ENCODE peak calls at places on chromosomes 7 and 10, in eight cellular contexts. M is naive thymus-derived CD8-positive, alpha-beta T cell; C is NCI-H510A treated with DMSO at 0.1 percent for 48 hours; E is neuronal stem cell; Y is prostate gland; G is stimulated activated CD8-positive, alpha-beta memory T cell treated with anti-CD3 and anti-CD28 coated beads, Interleukin-7, amount 100 ng/mL, for 24 hours; Z is hypothalamus; H is occipital lobe. X is an unnamed sample.
A peak's percentile ranks its signal among the peaks of the same experiment; 100 is the strongest.

GRCh38 chr7:156558198-156558597 is 82.4 kb upstream of the RNF32 start:
- DNase-seq in G (no peak), Z (no peak), C (no peak), M (no peak), E (no peak), H (no peak), Y (no peak), X (no peak)

GRCh38 chr10:30639946-30640786 is 10.6 kb upstream of the LYZL2 start:
- DNase-seq in H (no peak), Z (no peak), G (no peak), Y (no peak), C (peak; percentile 28), E (peak; percentile 53), M (peak; percentile 41), X (peak; percentile 9)

GRCh38 chr10:80290474-80291220 is 1.2 kb upstream of the MAT1A start:
- DNase-seq in G (no peak), Z (no peak), Y (no peak), H (no peak), M (no peak), C (peak; percentile 27), E (no peak), X (no peak)

GRCh38 chr7:87628780-87629569 is 777 bp downstream of the RUNDC3B start:
- DNase-seq in Y (peak; percentile 9), C (peak; percentile 26), M (peak; percentile 55), E (no peak), G (no peak), Z (no peak), H (peak; percentile 15), X (no peak)

GRCh38 chr7:122143376-122143750 is 686 bp downstream of the AASS start:
- DNase-seq in C (no peak), H (no peak), Z (no peak), G (no peak), M (peak; percentile 2), Y (peak; percentile 5), E (peak; percentile 21), X (no peak)

GRCh38 chr10:132610071-132610701 is 72.6 kb downstream of the INPP5A start:
- DNase-seq in Y (no peak), G (no peak), Z (no peak), E (no peak), M (no peak), C (no peak), H (no peak), X (no peak)

GRCh38 chr7:1666251-1666778 is 3.8 kb upstream of the ELFN1 start:
- DNase-seq in M (no peak), H (no peak), G (no peak), Z (no peak), E (no peak), C (no peak), Y (no peak), X (no peak)

GRCh38 chr10:52658112-52658511 is 114.5 kb downstream of the MBL2 start:
- DNase-seq in Z (no peak), C (no peak), Y (no peak), G (no peak), M (no peak), E (no peak), H (no peak), X (no peak)

GRCh38 chr7:21526007-21526406 is 16.8 kb upstream of the DNAH11 start:
- DNase-seq in C (no peak), H (no peak), Y (no peak), G (no peak), E (no peak), M (peak; percentile 8), Z (no peak), X (no peak)

GRCh38 chr10:71268247-71268691 is 50.8 kb upstream of the SLC29A3 start:
- DNase-seq in M (no peak), Z (no peak), E (no peak), G (no peak), H (no peak), Y (no peak), C (peak; percentile 18), X (no peak)

GRCh38 chr10:101694056-101694673 is 805 bp downstream of the FBXW4 start:
- DNase-seq in G (peak; percentile 41), M (peak; percentile 78), Z (peak; percentile 40), E (peak; percentile 61), Y (peak; percentile 60), C (peak; percentile 73), H (peak; percentile 55), X (peak; percentile 51)